ENCODE peak calls at places on chromosomes 16 and 17, in eight cellular contexts. E is body of pancreas; S is tibial nerve; Y is BE2C; A is A673; I is CD8-positive, alpha-beta T cell; L is upper lobe of left lung; F is uterus. Q is an unnamed sample. For H3K4me1, the result is how much of the 10 kb centered on the place peaks cover.

GRCh38 chr16:20383106-20384029 is 21.2 kb downstream of the PDILT start:
- DNase-seq in L (no peak), S (no peak), F (peak), A (peak), I (peak), E (peak), Y (peak), Q (no peak)

GRCh38 chr16:67736858-67737257 is 17.7 kb upstream of the GFOD2 start:
- DNase-seq in F (no peak), A (no peak), S (no peak), E (no peak), L (no peak), Y (no peak), I (no peak), Q (no peak)

GRCh38 chr16:4894276-4895150 is 42.4 kb downstream of the PPL start:
- DNase-seq in S (no peak), Y (peak), A (peak), E (no peak), I (no peak), L (peak), F (no peak), Q (no peak)

GRCh38 chr17:79089720-79090502 is 15.3 kb downstream of the ENGASE start:
- DNase-seq in Y (no peak), E (no peak), L (peak), F (no peak), I (peak), S (no peak), A (no peak), Q (no peak)

GRCh38 chr17:33686171-33686570 is 393.1 kb upstream of the ASIC2 start:
- DNase-seq in A (peak), S (no peak), E (no peak), I (no peak), F (no peak), Y (peak), L (no peak), Q (no peak)

GRCh38 chr16:22191966-22192260 is 14.2 kb upstream of the EEF2K start:
- DNase-seq in A (no peak), S (no peak), E (no peak), I (peak), L (no peak), F (no peak), Y (no peak), Q (no peak)

GRCh38 chr17:4548721-4549531 is 6.3 kb downstream of the MYBBP1A start:
- DNase-seq in Y (no peak), A (no peak), F (no peak), S (no peak), I (no peak), E (no peak), L (no peak), Q (no peak)

GRCh38 chr17:80983545-80983944 is 8.1 kb upstream of the CHMP6 start:
- DNase-seq in I (no peak), S (no peak), A (no peak), F (no peak), E (no peak), L (no peak), Y (no peak), Q (no peak)

GRCh38 chr17:7882068-7882467 is 6.5 kb upstream of the CHD3 start:
- DNase-seq in L (no peak), Y (no peak), I (no peak), A (no peak), E (no peak), S (no peak), F (no peak), Q (no peak)

GRCh38 chr16:88052661-88053060 is 101.4 kb downstream of the BANP start:
- DNase-seq in I (no peak), A (no peak), E (no peak), S (no peak), F (no peak), Y (no peak), L (no peak), Q (no peak)

GRCh38 chr17:46971647-46972300 is 7.3 kb downstream of the RPRML start:
- DNase-seq in I (no peak), Y (no peak), F (no peak), A (no peak), L (peak), E (no peak), S (no peak), Q (no peak)

GRCh38 chr17:60823520-60823919 is 145.9 kb downstream of the BCAS3 start:
- DNase-seq in Y (no peak), I (no peak), A (no peak), S (no peak), E (no peak), L (no peak), F (no peak), Q (no peak)

GRCh38 chr16:20348365-20349185 is 3.9 kb downstream of the UMOD start:
- DNase-seq in L (peak), I (no peak), Y (no peak), F (no peak), S (no peak), A (no peak), E (peak), Q (no peak)

GRCh38 chr17:5838661-5839300 is 231.4 kb upstream of the WSCD1 start:
- DNase-seq in S (no peak), I (no peak), A (no peak), F (no peak), E (no peak), Y (no peak), L (no peak), Q (no peak)

GRCh38 chr16:13435873-13436474 is 484.0 kb upstream of the ERCC4 start:
- DNase-seq in S (no peak), A (no peak), E (no peak), Y (no peak), F (no peak), L (no peak), I (no peak), Q (no peak)

GRCh38 chr17:37726891-37727780 is 17.7 kb downstream of the HNF1B start:
- DNase-seq in E (peak), F (no peak), A (no peak), I (no peak), S (no peak), Y (no peak), L (no peak), Q (no peak)

GRCh38 chr16:1117169-1117900 is 21.3 kb upstream of the C1QTNF8 start:
- DNase-seq in I (no peak), Y (no peak), E (no peak), L (peak), F (no peak), S (no peak), A (no peak), Q (no peak)

GRCh38 chr17:28716740-28717577 is 709 bp downstream of the RAB34 start:
- DNase-seq in L (peak), Y (no peak), A (peak), E (no peak), S (no peak), F (no peak), I (no peak), Q (no peak)

GRCh38 chr17:36849871-36850348 is 87.4 kb upstream of the LHX1 start:
- DNase-seq in F (no peak), S (no peak), I (no peak), A (peak), Y (peak), L (no peak), E (no peak), Q (no peak)

GRCh38 chr16:87210949-87211348 is 106.2 kb downstream of the C16orf95 start:
- DNase-seq in A (no peak), F (no peak), S (no peak), Y (no peak), L (no peak), E (no peak), I (no peak), Q (no peak)

GRCh38 chr16:68300736-68301459 is 9.8 kb downstream of the SLC7A6OS start:
- DNase-seq in Y (no peak), S (no peak), E (no peak), I (no peak), F (no peak), L (no peak), A (no peak), Q (no peak)

GRCh38 chr17:77489898-77490265 is 349.1 kb downstream of the SEC14L1 start:
- DNase-seq in Y (peak), F (peak), E (no peak), L (peak), S (peak), A (no peak), I (peak), Q (peak)

GRCh38 chr17:2017274-2017941 is 7.7 kb downstream of the RTN4RL1 start:
- DNase-seq in A (no peak), I (no peak), L (peak), E (no peak), Y (no peak), S (no peak), F (no peak), Q (no peak)

GRCh38 chr16:85422374-85423185 is 190.5 kb upstream of the GSE1 start:
- DNase-seq in A (no peak), E (peak), F (peak), Y (peak), I (no peak), S (no peak), L (peak), Q (no peak)

GRCh38 chr16:27529962-27530361 is 19.8 kb downstream of the GTF3C1 start:
- DNase-seq in L (no peak), S (no peak), Y (no peak), I (no peak), A (no peak), E (no peak), F (no peak), Q (no peak)

GRCh38 chr17:45284176-45285140 is 22.6 kb upstream of the SPATA32 start:
- DNase-seq in A (no peak), I (peak), S (no peak), L (no peak), E (no peak), Y (no peak), F (no peak), Q (no peak)

GRCh38 chr17:41580244-41580575 is 6.5 kb downstream of the KRT14 start:
- DNase-seq in I (no peak), E (no peak), S (no peak), L (no peak), F (no peak), A (no peak), Y (no peak), Q (no peak)

GRCh38 chr17:63440127-63440769 is 5.9 kb downstream of the CYB561 start:
- DNase-seq in L (no peak), F (no peak), I (no peak), Y (peak), E (no peak), S (no peak), A (no peak), Q (no peak)

GRCh38 chr16:3179651-3180050 is 8.4 kb upstream of the OR1F1 start:
- DNase-seq in A (no peak), E (no peak), F (no peak), L (no peak), Y (no peak), I (no peak), S (no peak), Q (no peak)

GRCh38 chr16:3182608-3183444 is 5.2 kb upstream of the OR1F1 start:
- DNase-seq in A (peak), S (no peak), F (no peak), Y (peak), L (peak), I (peak), E (peak), Q (no peak)

GRCh38 chr16:3180445-3180878 is 7.5 kb upstream of the OR1F1 start:
- DNase-seq in F (no peak), Y (peak), A (peak), S (no peak), E (no peak), I (no peak), L (no peak), Q (no peak)

GRCh38 chr16:3186946-3187690 is 886 bp upstream of the OR1F1 start:
- DNase-seq in F (no peak), S (no peak), E (no peak), Y (no peak), I (no peak), A (no peak), L (no peak), Q (no peak)

DNA sequence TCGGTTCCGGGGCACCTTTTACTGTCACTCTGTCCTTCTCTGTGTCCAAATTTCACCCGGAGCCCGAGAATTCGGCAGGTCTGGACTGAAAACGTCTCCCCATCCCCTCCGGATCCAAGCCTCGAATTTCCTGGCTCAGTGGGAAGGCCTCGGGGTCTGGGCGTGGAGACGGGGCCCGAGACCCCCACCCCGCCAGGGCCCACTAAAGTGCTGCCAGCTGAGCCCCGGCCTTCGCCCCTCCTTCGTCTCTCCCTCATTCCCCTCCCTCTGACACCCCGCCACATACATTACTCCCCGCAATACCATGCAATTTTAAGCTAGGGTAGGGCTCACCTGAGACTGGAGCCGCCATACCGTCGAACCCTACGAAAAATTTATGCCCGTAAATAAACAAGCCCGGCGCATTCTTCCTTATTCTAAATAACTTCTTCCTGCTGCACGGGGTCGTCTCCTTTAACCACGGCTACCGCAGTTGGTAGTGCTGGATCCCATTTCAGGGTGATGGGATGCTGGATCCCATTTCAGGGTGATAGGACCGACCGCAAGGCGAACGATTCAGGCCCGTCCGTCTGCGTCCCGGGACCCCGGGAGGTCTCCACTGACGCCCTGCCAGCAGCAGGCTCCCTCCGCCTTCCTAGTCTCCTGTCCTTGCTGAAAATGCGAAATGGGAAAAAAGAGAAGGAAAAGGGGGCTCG is 4.4 kb upstream of the OR1F1 start:
- DNase-seq in E (no peak), I (no peak), L (peak), F (no peak), S (no peak), Y (peak), A (no peak), Q (no peak)
- TF ChIP-seq CTCF in E (no peak), I (no peak), L (no peak), F (no peak), S (no peak), Y (no peak), A (peak), Q (no peak)

DNA sequence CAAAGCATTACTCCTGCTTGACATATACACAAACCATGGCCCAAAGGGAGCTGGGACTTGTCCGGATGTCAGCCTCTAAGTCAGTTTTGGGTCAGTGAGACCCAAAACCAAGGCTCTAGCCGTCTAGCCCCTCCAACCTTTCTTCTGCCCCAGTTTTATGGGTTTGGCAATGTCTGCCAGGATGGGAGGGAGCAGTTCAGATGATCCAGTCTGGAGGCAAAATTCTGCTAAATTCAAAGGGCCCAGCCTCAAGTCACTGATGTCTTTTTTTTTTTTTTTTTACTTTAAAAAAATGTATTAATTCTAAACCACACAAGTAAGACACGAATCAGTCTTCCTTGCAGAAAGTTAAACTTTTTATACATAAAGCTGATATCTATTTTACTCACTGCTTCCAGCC is 8.6 kb downstream of the NLRC5 start:
- DNase-seq in E (no peak), Y (no peak), A (no peak), F (no peak), L (no peak), I (no peak), S (no peak), Q (no peak)
- H3K4me1 ChIP-seq in E (under half), Y (under half), A (under half), F (under half), L (half or more), I (half or more), S (under half), Q (under half)

GRCh38 chr17:30921544-30922196 is at the start of gene ADAP2:
- DNase-seq in I (no peak), S (no peak), E (peak), Y (peak), F (no peak), A (no peak), L (peak), Q (peak)

GRCh38 chr17:30924341-30924740 is 2.6 kb downstream of the ADAP2 start:
- DNase-seq in Y (no peak), A (no peak), L (no peak), I (no peak), S (no peak), F (no peak), E (no peak), Q (peak)

GRCh38 chr17:30920282-30920681 is 1.5 kb upstream of the ADAP2 start:
- DNase-seq in F (no peak), S (no peak), L (no peak), A (no peak), I (no peak), E (no peak), Y (no peak), Q (no peak)

GRCh38 chr17:30922235-30922993 is 669 bp downstream of the ADAP2 start:
- DNase-seq in S (no peak), Y (no peak), A (no peak), I (no peak), F (no peak), E (peak), L (peak), Q (peak)

DNA sequence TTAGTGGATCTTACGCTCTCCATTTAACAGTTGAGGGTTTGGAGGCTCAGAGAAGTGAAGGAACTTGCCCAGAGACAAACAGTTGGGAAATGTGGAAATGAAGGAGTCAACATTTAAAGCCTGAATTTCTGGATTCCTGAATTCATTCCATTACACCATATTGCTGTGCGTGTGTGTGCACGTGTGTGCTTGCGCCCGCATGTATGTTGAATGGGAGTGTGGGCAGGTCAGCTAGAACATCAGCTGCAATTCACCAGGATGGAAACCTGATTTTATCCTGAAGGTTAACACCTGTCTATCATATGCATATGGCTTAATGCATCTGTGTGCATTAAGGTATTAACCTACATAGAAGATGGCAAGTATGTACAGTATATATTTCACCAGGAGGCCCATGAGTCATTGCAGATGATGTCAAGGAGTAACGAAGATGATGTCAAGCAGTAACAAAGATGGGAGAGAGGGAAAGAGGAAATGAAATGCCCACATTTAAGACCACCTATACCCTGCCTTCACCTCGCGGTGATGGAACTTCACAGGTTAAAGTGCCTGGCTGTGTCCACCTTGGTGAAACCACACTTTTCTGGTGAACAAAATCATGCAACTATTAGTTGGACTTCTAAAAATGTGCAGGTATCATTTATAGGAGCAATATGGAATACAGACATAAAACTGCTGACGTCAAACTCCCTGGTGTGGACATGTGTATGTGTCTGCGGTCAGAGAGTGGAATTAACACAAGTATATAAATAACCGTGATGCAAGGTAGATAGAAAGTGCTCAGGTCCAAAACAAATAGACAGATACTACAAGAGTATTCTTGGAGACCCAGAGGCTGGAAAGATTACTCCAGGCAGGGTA is 832 bp upstream of the ADAP2 start:
- DNase-seq in L (no peak), S (no peak), E (no peak), F (no peak), A (no peak), Y (no peak), I (no peak), Q (no peak)
- H3K4me3 ChIP-seq in L (peak), S (no peak), E (no peak), F (no peak), A (no peak), Y (no peak), I (no peak), Q (peak)

DNA sequence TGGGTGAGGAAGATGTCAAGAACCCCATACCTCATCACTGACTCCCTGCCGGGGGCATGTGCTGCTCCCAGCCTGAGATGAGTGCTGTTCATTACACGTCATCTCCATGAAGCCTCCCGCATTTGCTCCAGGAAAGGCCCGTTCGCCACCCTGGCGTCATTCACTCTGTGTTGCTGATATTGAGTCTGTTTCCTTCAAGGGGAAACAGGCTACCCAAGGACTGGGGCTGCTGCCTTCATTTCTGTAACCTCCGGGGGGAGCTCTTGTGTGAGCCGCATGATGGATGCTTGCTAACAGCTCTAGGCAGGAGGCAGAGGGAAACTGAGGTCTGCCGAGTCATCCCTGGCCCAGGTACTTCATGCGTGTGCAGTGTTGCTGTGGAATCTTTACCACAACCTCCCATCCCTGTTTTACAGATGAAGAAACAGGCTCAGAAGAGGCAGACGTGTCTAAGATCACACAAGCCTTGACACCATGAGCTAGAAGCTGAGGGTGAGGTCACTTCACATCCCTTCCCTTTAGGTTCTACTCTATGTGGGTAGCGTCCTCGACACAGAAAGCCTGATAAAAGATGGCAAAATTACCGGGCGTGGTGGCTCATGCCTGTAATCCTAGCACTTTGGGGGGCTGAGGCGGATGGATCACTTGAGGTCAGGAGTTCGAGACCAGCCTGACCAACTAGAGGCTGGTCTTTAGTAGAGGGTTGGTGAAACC is 3.5 kb upstream of the ARMC5 start:
- DNase-seq in A (peak), I (peak), S (no peak), L (no peak), Y (peak), E (no peak), F (no peak), Q (peak)
- TF ChIP-seq CTCF in A (peak), I (peak), S (no peak), L (peak), Y (peak), E (no peak), F (no peak), Q (no peak)